ENCODE peak calls at places on chromosomes 5 and 9, in six cellular contexts. K, W, Q, F, L and H are unnamed samples.

GRCh38 chr5:33531796-33532195 is 91.0 kb downstream of the TARS1 start:
- DNase-seq in K (no peak), W (no peak), Q (no peak), F (no peak), L (no peak), H (no peak)

GRCh38 chr9:130327781-130328348 is 62.3 kb downstream of the HMCN2 start:
- DNase-seq in K (no peak), W (no peak), Q (no peak), F (no peak), L (no peak), H (no peak)

GRCh38 chr9:88809371-88809770 is 181.9 kb upstream of the S1PR3 start:
- DNase-seq in K (no peak), W (no peak), Q (no peak), F (no peak), L (peak), H (no peak)

GRCh38 chr9:16364347-16364746 is 506.1 kb downstream of the BNC2 start:
- DNase-seq in K (no peak), W (no peak), Q (no peak), F (no peak), L (no peak), H (no peak)

GRCh38 chr9:81722277-81722676 is 32.9 kb upstream of the TLE1 start:
- DNase-seq in K (no peak), W (no peak), Q (no peak), F (no peak), L (no peak), H (no peak)

GRCh38 chr5:100691545-100691944 is 156.4 kb downstream of the FAM174A start:
- DNase-seq in K (no peak), W (no peak), Q (no peak), F (no peak), L (no peak), H (no peak)

GRCh38 chr9:137411260-137411659 is 11.7 kb downstream of the EXD3 start:
- DNase-seq in K (no peak), W (no peak), Q (no peak), F (no peak), L (no peak), H (no peak)

GRCh38 chr9:3508531-3509374 is 17.0 kb downstream of the RFX3 start:
- DNase-seq in K (no peak), W (no peak), Q (no peak), F (no peak), L (no peak), H (no peak)

GRCh38 chr9:27540537-27540936 is 10.9 kb upstream of the MOB3B start:
- DNase-seq in K (no peak), W (no peak), Q (no peak), F (no peak), L (no peak), H (no peak)

GRCh38 chr5:125409101-125409495 is 662.7 kb upstream of the ZNF608 start:
- DNase-seq in K (no peak), W (no peak), Q (no peak), F (no peak), L (no peak), H (no peak)

GRCh38 chr9:1619915-1620705 is 395.0 kb upstream of the SMARCA2 start:
- DNase-seq in K (no peak), W (peak), Q (no peak), F (no peak), L (no peak), H (peak)

GRCh38 chr5:1167728-1168709 is 33.4 kb upstream of the SLC6A19 start:
- DNase-seq in K (peak), W (peak), Q (peak), F (no peak), L (peak), H (peak)

GRCh38 chr5:50292735-50293394 is 148.2 kb downstream of the EMB start:
- DNase-seq in K (no peak), W (no peak), Q (no peak), F (no peak), L (no peak), H (no peak)

GRCh38 chr5:153601377-153601776 is 110.9 kb downstream of the GRIA1 start:
- DNase-seq in K (no peak), W (no peak), Q (no peak), F (peak), L (no peak), H (no peak)

GRCh38 chr5:173454381-173454763 is 126.2 kb upstream of the STC2 start:
- DNase-seq in K (no peak), W (peak), Q (no peak), F (no peak), L (no peak), H (no peak)

GRCh38 chr5:76943006-76943405 is 9.8 kb upstream of the CRHBP start:
- DNase-seq in K (no peak), W (no peak), Q (no peak), F (no peak), L (no peak), H (no peak)

GRCh38 chr5:5278815-5279381 is 138.8 kb downstream of the ADAMTS16 start:
- DNase-seq in K (no peak), W (no peak), Q (no peak), F (no peak), L (no peak), H (no peak)

GRCh38 chr9:130701059-130702022 is 7.8 kb downstream of the EXOSC2 start:
- DNase-seq in K (no peak), W (peak), Q (peak), F (no peak), L (peak), H (peak)

GRCh38 chr5:122999947-123000563 is 36.5 kb downstream of the PPIC start:
- DNase-seq in K (peak), W (peak), Q (peak), F (peak), L (peak), H (peak)

GRCh38 chr9:138006576-138007233 is 129.1 kb downstream of the CACNA1B start:
- DNase-seq in K (no peak), W (no peak), Q (no peak), F (no peak), L (no peak), H (no peak)

GRCh38 chr9:133144887-133145466 is 18.7 kb downstream of the GBGT1 start:
- DNase-seq in K (no peak), W (no peak), Q (no peak), F (no peak), L (no peak), H (no peak)

GRCh38 chr9:101400120-101400519 is 1.5 kb downstream of the ZNF189 start:
- DNase-seq in K (no peak), W (no peak), Q (no peak), F (no peak), L (no peak), H (no peak)

GRCh38 chr5:71587709-71588532 is 781 bp downstream of the MCCC2 start:
- DNase-seq in K (no peak), W (peak), Q (peak), F (no peak), L (peak), H (no peak)

GRCh38 chr5:163566678-163567077 is 61.3 kb downstream of the MAT2B start:
- DNase-seq in K (no peak), W (no peak), Q (no peak), F (no peak), L (no peak), H (no peak)

GRCh38 chr9:109014267-109015025 is 1.1 kb upstream of the CTNNAL1 start:
- DNase-seq in K (no peak), W (no peak), Q (no peak), F (no peak), L (no peak), H (no peak)

GRCh38 chr9:17135578-17135904 is 701 bp downstream of the CNTLN start:
- DNase-seq in K (no peak), W (no peak), Q (no peak), F (no peak), L (no peak), H (no peak)

GRCh38 chr5:17302138-17302537 is 84.7 kb downstream of the BASP1 start:
- DNase-seq in K (no peak), W (no peak), Q (no peak), F (no peak), L (no peak), H (no peak)

GRCh38 chr9:124110307-124110915 is 98.8 kb downstream of the LHX2 start:
- DNase-seq in K (no peak), W (peak), Q (peak), F (no peak), L (peak), H (peak)

GRCh38 chr9:77844415-77844814 is 187.2 kb downstream of the GNAQ start:
- DNase-seq in K (no peak), W (no peak), Q (no peak), F (no peak), L (no peak), H (no peak)

GRCh38 chr9:98491231-98491651 is 217.5 kb downstream of the GABBR2 start:
- DNase-seq in K (no peak), W (peak), Q (no peak), F (no peak), L (no peak), H (no peak)

GRCh38 chr5:77628840-77629552 is 9.5 kb downstream of the OTP start:
- DNase-seq in K (no peak), W (no peak), Q (peak), F (no peak), L (no peak), H (no peak)

GRCh38 chr9:121707477-121708424 is 56.3 kb downstream of the DAB2IP start:
- DNase-seq in K (no peak), W (no peak), Q (no peak), F (peak), L (no peak), H (no peak)

GRCh38 chr9:127642047-127642740 is 30.1 kb downstream of the STXBP1 start:
- DNase-seq in K (no peak), W (no peak), Q (no peak), F (no peak), L (no peak), H (no peak)

GRCh38 chr9:16928179-16928945 is 57.9 kb upstream of the BNC2 start:
- DNase-seq in K (no peak), W (no peak), Q (no peak), F (no peak), L (no peak), H (no peak)

GRCh38 chr9:78745996-78746395 is 449.1 kb downstream of the PSAT1 start:
- DNase-seq in K (no peak), W (no peak), Q (no peak), F (no peak), L (no peak), H (no peak)

DNA sequence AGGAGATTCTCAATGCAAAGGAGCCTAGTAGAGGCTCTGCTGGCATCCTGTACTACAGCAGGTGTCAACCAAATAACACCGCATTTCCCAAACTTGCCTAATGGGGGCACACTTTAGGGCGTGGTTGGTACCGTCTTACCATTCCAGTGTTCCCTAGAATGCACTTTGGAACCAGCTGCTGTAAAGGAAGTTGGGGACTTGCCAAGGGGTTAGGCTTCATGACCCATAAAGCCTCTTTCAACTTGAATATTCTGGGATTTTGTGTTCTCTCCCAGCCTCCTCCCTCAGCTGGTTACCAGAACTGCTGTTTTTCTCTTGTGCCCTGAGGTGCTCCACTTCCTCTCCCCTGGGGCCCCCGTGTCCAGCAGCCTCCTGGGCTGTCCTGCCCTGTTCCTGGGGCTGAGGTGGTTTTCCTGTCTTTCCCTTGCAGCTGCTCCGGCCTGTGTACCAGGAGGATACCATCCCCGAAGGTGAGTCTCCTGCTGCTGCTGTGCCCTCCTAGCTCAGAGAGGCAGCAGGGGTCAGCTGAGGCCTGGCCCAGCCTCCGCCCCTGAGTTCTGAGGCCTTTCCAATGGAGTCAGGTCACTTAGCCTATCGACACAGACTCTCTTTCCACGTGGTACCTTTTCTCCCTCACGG is 44.7 kb downstream of the RGS3 start:
- DNase-seq in K (peak), W (peak), Q (peak), F (no peak), L (peak), H (no peak)
- TF ChIP-seq ZNF274 in K (no peak), W (no peak), Q (no peak), F (no peak), L (no peak), H (no peak)

GRCh38 chr5:132497488-132497997 is 7.0 kb upstream of the IRF1 start:
- DNase-seq in K (no peak), W (no peak), Q (no peak), F (no peak), L (peak), H (no peak)
- TF ChIP-seq YY1 in K (no peak), W (no peak), Q (no peak), F (no peak), L (no peak), H (no peak)

GRCh38 chr5:58460727-58461286 is 921 bp upstream of the PLK2 start:
- DNase-seq in K (peak), W (peak), Q (peak), F (peak), L (peak), H (peak)

GRCh38 chr5:58459276-58459859 is 518 bp downstream of the PLK2 start:
- DNase-seq in K (no peak), W (peak), Q (peak), F (no peak), L (no peak), H (no peak)

GRCh38 chr5:58457040-58457439 is 2.8 kb downstream of the PLK2 start:
- DNase-seq in K (no peak), W (no peak), Q (no peak), F (no peak), L (no peak), H (no peak)

GRCh38 chr5:58459860-58460726 is at the start of gene PLK2:
- DNase-seq in K (peak), W (peak), Q (peak), F (no peak), L (no peak), H (peak)

GRCh38 chr5:58458851-58459275 is 1.0 kb downstream of the PLK2 start:
- DNase-seq in K (peak), W (peak), Q (no peak), F (no peak), L (no peak), H (no peak)
- TF ChIP-seq ZNF274 in K (no peak), W (no peak), Q (no peak), F (no peak), L (no peak), H (no peak)

GRCh38 chr9:93111001-93111370 is 15.0 kb downstream of the CARD19 start:
- DNase-seq in K (no peak), W (no peak), Q (no peak), F (no peak), L (no peak), H (no peak)
- TF ChIP-seq YY1 in K (no peak), W (no peak), Q (no peak), F (no peak), L (no peak), H (no peak)

GRCh38 chr5:141941307-141941706 is 16.7 kb downstream of the PCDH12 start:
- DNase-seq in K (no peak), W (no peak), Q (no peak), F (no peak), L (no peak), H (no peak)
- TF ChIP-seq ZNF274 in K (no peak), W (no peak), Q (no peak), F (no peak), L (no peak), H (no peak)

DNA sequence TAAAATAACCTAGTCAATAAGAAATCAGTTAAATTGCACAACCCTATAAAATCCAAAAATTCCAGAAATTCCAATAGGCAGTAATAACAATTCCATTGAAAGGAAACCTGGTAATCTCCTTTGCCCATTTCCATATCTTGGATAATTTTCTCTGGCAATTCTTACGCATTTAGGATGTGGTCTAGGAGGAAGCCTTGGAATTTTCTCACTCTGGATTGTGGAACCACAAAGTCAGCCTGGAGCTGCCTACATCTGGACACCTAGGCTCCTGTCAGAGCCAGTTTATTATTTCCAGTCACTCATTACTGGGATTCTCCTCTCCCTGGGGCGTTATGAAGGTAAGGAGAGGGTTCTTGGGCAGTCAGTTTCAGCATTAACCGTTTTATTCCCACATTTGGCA is 40.3 kb upstream of the GNE start:
- DNase-seq in K (no peak), W (no peak), Q (no peak), F (no peak), L (no peak), H (no peak)
- TF ChIP-seq YY1 in K (no peak), W (no peak), Q (no peak), F (no peak), L (no peak), H (no peak)

GRCh38 chr9:31604516-31604915 is 779.9 kb upstream of the ACO1 start:
- DNase-seq in K (no peak), W (no peak), Q (no peak), F (no peak), L (no peak), H (no peak)

GRCh38 chr9:31608881-31609280 is 775.6 kb upstream of the ACO1 start:
- DNase-seq in K (no peak), W (no peak), Q (no peak), F (no peak), L (no peak), H (no peak)

GRCh38 chr9:31605164-31605563 is 779.3 kb upstream of the ACO1 start:
- DNase-seq in K (no peak), W (no peak), Q (no peak), F (no peak), L (no peak), H (no peak)

GRCh38 chr9:31608413-31608812 is 776.0 kb upstream of the ACO1 start:
- DNase-seq in K (no peak), W (no peak), Q (no peak), F (no peak), L (no peak), H (no peak)

GRCh38 chr9:31606678-31607077 is 777.8 kb upstream of the ACO1 start:
- DNase-seq in K (no peak), W (no peak), Q (no peak), F (no peak), L (no peak), H (no peak)
- TF ChIP-seq ZNF274 in K (no peak), W (no peak), Q (no peak), F (no peak), L (no peak), H (no peak)

DNA sequence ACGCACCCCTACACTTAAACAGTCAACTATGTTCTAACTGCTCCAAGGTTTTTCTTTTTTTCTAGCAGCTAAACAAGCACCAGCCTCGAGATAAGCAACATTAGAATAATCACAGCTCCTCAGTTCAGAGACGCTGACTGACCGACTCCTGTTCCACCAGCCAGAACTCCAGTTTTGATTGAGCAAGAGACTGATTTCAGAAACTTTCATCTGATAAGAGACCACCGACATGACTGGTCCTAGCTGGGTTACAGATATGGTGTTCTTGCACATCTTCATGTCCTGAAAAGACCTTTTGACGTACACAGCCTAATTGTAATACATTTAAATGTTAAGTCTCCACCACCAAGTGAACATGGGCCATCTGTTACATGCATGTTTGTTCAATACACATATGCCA is 23.8 kb upstream of the OTULINL start:
- DNase-seq in K (no peak), W (no peak), Q (no peak), F (no peak), L (no peak), H (no peak)
- TF ChIP-seq YY1 in K (no peak), W (no peak), Q (no peak), F (no peak), L (no peak), H (no peak)

DNA sequence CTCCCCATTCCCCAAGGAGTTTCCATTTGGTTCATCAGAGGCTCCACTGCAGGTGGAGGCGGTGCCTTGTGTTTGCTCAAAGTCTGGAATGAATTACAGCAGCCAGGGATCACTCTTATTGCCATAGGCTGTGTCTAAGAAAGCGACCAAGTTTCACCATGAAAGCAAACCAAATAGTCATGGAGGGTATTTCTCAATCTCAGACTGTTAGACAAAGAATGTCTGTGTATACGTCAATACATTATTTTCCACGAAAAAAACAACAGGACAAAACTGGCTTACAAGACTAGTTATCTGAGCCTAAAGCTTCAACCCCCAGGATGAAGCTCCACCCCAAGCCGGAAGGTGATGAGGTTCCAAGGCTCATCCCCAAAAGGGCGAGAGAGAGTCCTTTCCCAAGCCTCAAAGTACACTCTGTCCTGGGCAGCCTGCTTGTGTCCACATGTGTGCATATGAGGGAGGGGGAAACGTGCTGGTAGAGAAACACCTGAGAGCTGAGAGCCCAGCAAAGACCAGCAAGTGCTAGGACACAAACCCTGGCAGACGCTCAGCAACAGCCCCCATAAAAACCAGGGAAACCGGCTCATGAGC is 4.3 kb downstream of the B4GALT1 start:
- DNase-seq in K (no peak), W (peak), Q (no peak), F (no peak), L (no peak), H (no peak)
- TF ChIP-seq ZNF274 in K (no peak), W (no peak), Q (no peak), F (no peak), L (no peak), H (no peak)